ENCODE peak calls at places on chromosomes 5 and 9, in six cellular contexts. H is PC-9, E is WERI-Rb-1, X is lower lobe of right lung, N is prostate gland, W is A673. L is an unnamed sample.
A peak's percentile ranks its signal among the peaks of the same experiment; 100 is the strongest.

GRCh38 chr9:77770340-77770739 is 122.2 kb upstream of the GNA14 start:
- DNase-seq in E (no peak), X (no peak), W (no peak), H (no peak), N (no peak), L (no peak)

GRCh38 chr5:73649926-73650325 is 23.9 kb downstream of the ARHGEF28 start:
- DNase-seq in W (no peak), H (no peak), X (no peak), N (no peak), E (no peak), L (no peak)

GRCh38 chr9:121302341-121302740 is 34.4 kb downstream of the GSN start:
- DNase-seq in E (no peak), X (no peak), N (no peak), W (no peak), H (no peak), L (no peak)

GRCh38 chr5:119270955-119271757 is 84.7 kb upstream of the TNFAIP8 start:
- DNase-seq in X (no peak), N (peak; percentile 52), E (no peak), H (no peak), W (no peak), L (no peak)

GRCh38 chr9:93099551-93100264 is 3.7 kb downstream of the CARD19 start:
- DNase-seq in E (no peak), W (no peak), H (no peak), N (no peak), X (peak; percentile 44), L (no peak)

GRCh38 chr9:130779153-130779855 is 55.8 kb upstream of the ABL1 start:
- DNase-seq in H (no peak), W (no peak), X (no peak), E (no peak), N (no peak), L (no peak)

GRCh38 chr9:70630971-70631370 is 216.5 kb upstream of the KLF9 start:
- DNase-seq in N (no peak), X (no peak), E (no peak), H (no peak), W (peak; percentile 52), L (no peak)

GRCh38 chr9:88953401-88954029 is 37.8 kb upstream of the S1PR3 start:
- DNase-seq in W (peak; percentile 46), E (no peak), H (no peak), N (no peak), X (no peak), L (no peak)

GRCh38 chr5:125064610-125065009 is 318.2 kb upstream of the ZNF608 start:
- DNase-seq in E (no peak), W (no peak), N (no peak), H (no peak), X (no peak), L (peak; percentile 45)

GRCh38 chr9:69153707-69154521 is 20.2 kb upstream of the TJP2 start:
- DNase-seq in H (no peak), E (no peak), W (no peak), X (no peak), N (no peak), L (no peak)

GRCh38 chr5:179313849-179314521 is 31.3 kb downstream of the ADAMTS2 start:
- DNase-seq in E (no peak), N (peak; percentile 30), H (no peak), X (peak; percentile 60), W (no peak), L (peak; percentile 41)

GRCh38 chr5:56302027-56302426 is 68.9 kb upstream of the ANKRD55 start:
- DNase-seq in X (no peak), N (no peak), E (no peak), W (no peak), H (no peak), L (no peak)

GRCh38 chr9:20022410-20022809 is 233.6 kb upstream of the SLC24A2 start:
- DNase-seq in N (no peak), H (no peak), E (no peak), X (no peak), W (no peak), L (no peak)

GRCh38 chr9:90142580-90142979 is 500.0 kb downstream of the DIRAS2 start:
- DNase-seq in W (peak; percentile 67), H (peak; percentile 36), N (peak; percentile 40), E (peak; percentile 61), X (no peak), L (peak; percentile 61)

GRCh38 chr5:10747678-10748622 is 13.1 kb downstream of the DAP start:
- DNase-seq in H (no peak), E (no peak), X (no peak), N (no peak), W (no peak), L (no peak)

GRCh38 chr5:1208743-1209551 is 7.6 kb downstream of the SLC6A19 start:
- DNase-seq in N (no peak), H (peak; percentile 41), E (peak; percentile 93), X (peak; percentile 41), W (no peak), L (no peak)

GRCh38 chr5:149775785-149776184 is 45.7 kb downstream of the PPARGC1B start:
- DNase-seq in X (no peak), N (no peak), W (peak; percentile 39), E (no peak), H (no peak), L (no peak)

GRCh38 chr5:141695627-141696180 is 13.7 kb upstream of the ARAP3 start:
- DNase-seq in N (no peak), W (peak; percentile 72), E (peak; percentile 35), H (peak; percentile 49), X (no peak), L (peak; percentile 48)

GRCh38 chr5:76325876-76326491 is 77.1 kb upstream of the IQGAP2 start:
- DNase-seq in N (peak; percentile 27), H (no peak), W (peak; percentile 56), X (no peak), E (no peak), L (no peak)

GRCh38 chr5:165086424-165086823 is 1581.0 kb downstream of the MAT2B start:
- DNase-seq in N (no peak), X (no peak), E (no peak), W (no peak), H (no peak), L (no peak)

GRCh38 chr5:134533115-134533815 is 7.8 kb downstream of the JADE2 start:
- DNase-seq in E (no peak), X (peak; percentile 74), H (no peak), N (no peak), W (no peak), L (no peak)

GRCh38 chr5:134536876-134537275 is 11.4 kb downstream of the JADE2 start:
- DNase-seq in X (no peak), W (no peak), H (no peak), E (no peak), N (no peak), L (no peak)

GRCh38 chr5:134537297-134537696 is 11.8 kb downstream of the JADE2 start:
- DNase-seq in E (no peak), W (no peak), H (no peak), N (no peak), X (no peak), L (no peak)

GRCh38 chr5:134534058-134534725 is 8.7 kb downstream of the JADE2 start:
- DNase-seq in X (no peak), H (no peak), W (no peak), E (no peak), N (no peak), L (no peak)

GRCh38 chr5:134534726-134535110 is 9.2 kb downstream of the JADE2 start:
- DNase-seq in N (no peak), W (no peak), H (no peak), X (no peak), E (peak; percentile 72), L (no peak)
- TF ChIP-seq CTCF in N (no peak), W (no peak), H (no peak), X (no peak), E (no peak), L (no peak)

GRCh38 chr5:137957948-137958347 is 68.7 kb downstream of the PKD2L2 start:
- DNase-seq in W (no peak), H (no peak), E (no peak), X (no peak), N (no peak), L (no peak)

GRCh38 chr5:137954131-137954879 is 65.0 kb downstream of the PKD2L2 start:
- DNase-seq in N (peak; percentile 9), H (no peak), W (peak; percentile 91), X (no peak), E (no peak), L (peak; percentile 50)

GRCh38 chr5:137959488-137959887 is 70.2 kb downstream of the PKD2L2 start:
- DNase-seq in E (no peak), N (no peak), X (no peak), H (no peak), W (no peak), L (no peak)

GRCh38 chr5:137960819-137961218 is 71.6 kb downstream of the PKD2L2 start:
- DNase-seq in X (no peak), H (no peak), N (no peak), E (no peak), W (no peak), L (no peak)

GRCh38 chr5:137960141-137960540 is 70.9 kb downstream of the PKD2L2 start:
- DNase-seq in N (no peak), W (no peak), E (no peak), X (no peak), H (no peak), L (no peak)
- H3K36me3 ChIP-seq in N (no peaks in the 10 kb centered on the region), W (peaks cover 18% of the 10 kb centered on the region), E (peaks cover 38% of the 10 kb centered on the region), X (peaks cover 85% of the 10 kb centered on the region), H (peaks cover 10% of the 10 kb centered on the region), L (peaks cover 3% of the 10 kb centered on the region)

GRCh38 chr9:15096959-15097358 is 186.7 kb upstream of the FREM1 start:
- DNase-seq in E (no peak), X (no peak), H (no peak), W (no peak), N (no peak), L (no peak)
- TF ChIP-seq CTCF in E (no peak), X (no peak), H (no peak), W (no peak), N (no peak), L (no peak)

GRCh38 chr5:172353271-172353807 is 69.8 kb upstream of the UBTD2 start:
- DNase-seq in X (no peak), E (no peak), W (no peak), H (no peak), N (no peak), L (no peak)
- H3K36me3 ChIP-seq in X (peaks cover 78% of the 10 kb centered on the region), E (no peaks in the 10 kb centered on the region), W (no peaks in the 10 kb centered on the region), H (no peaks in the 10 kb centered on the region), N (no peaks in the 10 kb centered on the region), L (no peaks in the 10 kb centered on the region)

DNA sequence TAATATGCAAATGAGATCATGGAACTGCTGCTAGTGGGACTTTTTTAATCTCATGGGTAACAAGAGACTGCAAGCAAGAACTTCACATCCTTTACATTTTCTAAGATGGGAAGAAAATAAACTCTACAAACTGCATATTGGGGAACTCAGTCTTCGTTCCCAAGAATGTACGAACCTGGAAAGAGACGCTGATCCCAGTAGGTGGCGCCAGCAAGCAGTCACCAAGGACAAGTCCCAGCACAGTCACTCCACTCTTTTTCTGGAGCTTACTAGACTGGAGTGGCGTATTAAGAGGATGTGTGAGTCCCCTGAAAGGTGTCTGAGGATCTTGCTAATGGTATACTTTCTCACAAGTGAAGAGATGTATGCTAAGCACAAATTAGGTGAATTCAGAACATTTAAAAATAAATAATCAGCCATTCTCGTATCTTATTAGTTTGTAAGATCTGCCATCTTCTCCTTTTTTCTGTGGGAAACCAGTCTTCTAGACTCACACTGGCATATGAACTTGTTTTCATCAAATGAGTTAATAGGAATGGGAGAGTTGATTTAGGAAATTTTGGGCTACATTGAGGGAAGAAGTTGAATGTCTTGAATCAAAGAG is 16.0 kb upstream of the PUM3 start:
- DNase-seq in X (peak; percentile 67), E (peak; percentile 74), H (peak; percentile 39), W (peak; percentile 77), N (peak; percentile 30), L (peak; percentile 77)
- TF ChIP-seq CTCF in X (peak; percentile 66), E (peak; percentile 91), H (peak; percentile 61), W (peak; percentile 90), N (peak; percentile 30), L (peak; percentile 95)